ENCODE peak calls at places on chromosome 12, in four cellular contexts. X is AG09319, A is upper lobe of left lung, I is breast epithelium. D is an unnamed sample.

GRCh38 chr12:90826031-90826430 is 128.9 kb downstream of the CCER1 start:
- DNase-seq in X (no peak), A (no peak), I (no peak), D (no peak)

GRCh38 chr12:95412826-95413311 is 61.1 kb upstream of the METAP2 start:
- DNase-seq in X (peak; percentile 99), A (no peak), I (no peak), D (no peak)

GRCh38 chr12:77339610-77340009 is 274.2 kb upstream of the E2F7 start:
- DNase-seq in X (peak; percentile 36), A (no peak), I (no peak), D (no peak)

GRCh38 chr12:21026302-21026701 is 104.7 kb upstream of the SLCO1B1 start:
- DNase-seq in X (no peak), A (no peak), I (no peak), D (no peak)

GRCh38 chr12:64236549-64236948 is 14.5 kb upstream of the KICS2 start:
- DNase-seq in X (no peak), A (no peak), I (no peak), D (no peak)

GRCh38 chr12:81627336-81628189 is 131.6 kb downstream of the PPFIA2 start:
- DNase-seq in X (no peak), A (no peak), I (no peak), D (no peak)

GRCh38 chr12:3204143-3204542 is 127.0 kb downstream of the TSPAN9 start:
- DNase-seq in X (no peak), A (no peak), I (no peak), D (no peak)

GRCh38 chr12:124496584-124496983 is 70.8 kb downstream of the NCOR2 start:
- DNase-seq in X (no peak), A (no peak), I (no peak), D (no peak)

GRCh38 chr12:41254546-41254945 is 66.4 kb downstream of the PDZRN4 start:
- DNase-seq in X (no peak), A (no peak), I (no peak), D (no peak)

GRCh38 chr12:123122649-123123048 is 28.2 kb downstream of the PITPNM2 start:
- DNase-seq in X (no peak), A (no peak), I (no peak), D (no peak)

GRCh38 chr12:123121670-123122069 is 29.2 kb downstream of the PITPNM2 start:
- DNase-seq in X (no peak), A (no peak), I (no peak), D (no peak)

GRCh38 chr12:123131291-123131831 is 19.5 kb downstream of the PITPNM2 start:
- DNase-seq in X (no peak), A (no peak), I (peak; percentile 56), D (no peak)

GRCh38 chr12:123129651-123130050 is 21.2 kb downstream of the PITPNM2 start:
- DNase-seq in X (no peak), A (no peak), I (no peak), D (no peak)

DNA sequence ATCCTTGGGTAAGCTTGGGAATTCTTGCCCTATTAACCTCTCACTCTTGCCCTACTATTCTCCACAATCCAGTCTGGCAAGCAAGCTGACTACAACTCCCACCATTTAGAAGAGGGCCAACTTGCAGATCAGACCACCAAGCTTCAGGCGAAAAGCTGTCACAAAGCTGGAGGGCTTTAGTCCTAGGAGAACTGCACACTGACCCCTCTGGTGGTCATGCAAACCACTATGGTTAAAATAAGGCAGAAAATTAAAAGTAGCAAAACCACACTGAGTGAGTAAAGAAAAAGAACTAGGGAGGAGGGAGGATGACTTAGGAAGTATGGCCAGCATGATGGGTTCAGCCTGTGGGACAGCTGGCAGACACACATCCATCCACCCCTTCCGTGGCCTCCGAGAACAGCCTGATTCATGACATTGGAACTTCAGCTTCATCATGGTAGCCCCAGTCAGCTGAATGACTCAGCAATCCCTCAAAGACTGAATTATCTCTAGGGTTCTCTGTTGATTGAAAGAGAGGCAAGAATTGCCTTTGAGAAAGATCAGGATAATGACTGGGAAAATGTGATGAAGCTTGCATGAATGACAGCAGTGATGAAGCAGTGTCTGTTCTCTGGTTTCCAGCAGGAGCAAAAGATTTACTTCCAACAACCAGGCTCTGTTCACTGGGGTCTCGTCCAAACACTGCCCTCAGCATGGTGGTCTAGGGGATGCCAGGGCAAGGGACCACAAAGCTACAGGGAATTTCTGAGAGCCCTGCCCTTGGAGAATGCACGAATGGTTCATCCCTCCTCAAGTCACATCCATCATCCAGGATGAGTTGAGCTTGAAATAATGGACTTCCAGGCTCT is 24.4 kb downstream of the PITPNM2 start:
- DNase-seq in X (peak; percentile 92), A (no peak), I (no peak), D (no peak)
- TF ChIP-seq CTCF in X (peak; percentile 42), A (no peak), I (no peak), D (no peak)

DNA sequence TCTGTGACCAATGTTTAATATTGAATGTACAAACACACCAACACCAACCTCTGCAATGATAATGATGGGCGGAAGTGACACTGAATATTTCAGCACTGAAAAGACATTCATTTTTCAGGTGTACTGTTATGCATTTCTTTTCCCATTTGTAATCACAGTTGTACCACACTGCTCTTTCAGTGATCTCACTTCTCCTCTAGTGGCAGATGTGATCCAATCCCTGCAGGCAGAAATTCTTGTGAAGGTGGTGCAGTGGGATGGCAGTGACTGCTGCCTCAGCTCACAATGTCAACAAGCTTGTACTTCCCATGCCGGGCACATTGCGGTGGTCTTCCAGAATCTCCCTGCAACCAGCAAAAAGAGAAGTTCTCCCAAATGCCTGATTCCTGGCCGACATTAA is 23.0 kb upstream of the ERGIC2 start:
- DNase-seq in X (no peak), A (no peak), I (no peak), D (no peak)
- TF ChIP-seq CTCF in X (no peak), A (no peak), I (no peak), D (no peak)

DNA sequence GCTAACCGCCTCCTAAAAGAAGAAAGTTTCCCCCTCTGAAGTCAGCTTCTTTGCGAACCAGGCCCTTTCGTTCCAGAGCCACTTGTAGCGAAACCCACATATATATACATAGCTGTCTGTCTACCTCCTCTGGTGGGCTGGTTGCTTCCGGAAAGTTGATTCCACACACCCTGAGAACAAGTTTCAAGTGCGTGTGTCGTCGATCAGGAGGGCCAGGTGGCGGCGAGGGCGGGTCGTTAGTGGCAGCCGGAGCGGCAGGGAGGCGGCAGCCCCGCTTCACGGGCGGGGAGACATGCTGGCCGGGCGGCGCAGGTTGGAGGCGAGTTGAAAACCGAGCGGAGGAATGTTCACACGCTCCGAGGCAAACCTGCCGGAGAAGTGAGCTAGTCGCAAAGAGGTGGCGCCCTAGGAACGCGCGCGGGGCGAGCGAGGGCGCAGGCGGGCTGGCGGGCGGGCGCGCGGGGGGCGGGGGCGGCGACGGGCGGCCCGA is 2.6 kb downstream of the PTHLH start:
- DNase-seq in X (no peak), A (peak; percentile 89), I (peak; percentile 76), D (no peak)
- TF ChIP-seq CTCF in X (peak; percentile 15), A (no peak), I (no peak), D (no peak)

GRCh38 chr12:8689606-8690175 is 8.1 kb upstream of the RIMKLB start:
- DNase-seq in X (no peak), A (no peak), I (no peak), D (no peak)

GRCh38 chr12:8692573-8692972 is 5.2 kb upstream of the RIMKLB start:
- DNase-seq in X (no peak), A (no peak), I (peak; percentile 33), D (no peak)

DNA sequence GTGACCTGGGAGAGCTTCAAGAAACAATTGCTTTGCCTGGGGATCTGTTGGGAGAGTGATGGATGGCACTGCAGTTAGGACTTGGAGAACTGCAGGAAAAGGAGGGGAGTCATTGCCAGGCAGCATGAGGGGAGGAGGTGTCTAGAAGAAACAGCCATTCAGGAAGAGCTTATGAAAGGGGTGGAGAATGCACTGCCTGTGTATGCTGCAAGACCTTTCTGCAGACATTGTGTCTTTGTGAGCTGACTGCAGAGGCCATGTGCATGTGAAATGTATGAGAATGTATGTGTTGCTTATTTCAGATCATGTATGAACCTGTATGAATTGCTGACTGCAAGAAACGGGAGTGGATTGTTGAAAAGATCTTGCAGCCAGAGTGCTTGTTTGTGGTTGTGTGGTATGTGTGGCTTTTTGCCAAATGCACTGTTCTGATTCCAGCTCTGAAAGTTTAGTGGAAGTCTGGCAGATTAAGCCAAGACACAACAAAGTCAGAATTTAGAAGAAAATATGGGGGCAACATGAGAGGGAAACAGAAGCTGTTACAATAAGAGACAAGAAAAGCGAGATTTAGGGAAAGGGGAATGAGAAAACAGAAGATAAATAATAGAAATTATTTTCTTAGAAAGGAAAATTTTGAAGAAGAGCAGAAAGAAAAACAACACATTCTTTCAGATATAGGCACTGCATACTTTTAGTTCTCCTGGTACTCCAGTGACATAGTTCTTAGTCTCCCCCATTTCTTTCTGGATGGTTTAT is 9.8 kb upstream of the RIMKLB start:
- DNase-seq in X (peak; percentile 54), A (no peak), I (peak; percentile 64), D (no peak)
- TF ChIP-seq CTCF in X (no peak), A (no peak), I (no peak), D (no peak)

GRCh38 chr12:122413516-122414404 is 8.7 kb downstream of the CLIP1 start:
- DNase-seq in X (no peak), A (no peak), I (no peak), D (no peak)
- TF ChIP-seq CTCF in X (no peak), A (no peak), I (no peak), D (no peak)

DNA sequence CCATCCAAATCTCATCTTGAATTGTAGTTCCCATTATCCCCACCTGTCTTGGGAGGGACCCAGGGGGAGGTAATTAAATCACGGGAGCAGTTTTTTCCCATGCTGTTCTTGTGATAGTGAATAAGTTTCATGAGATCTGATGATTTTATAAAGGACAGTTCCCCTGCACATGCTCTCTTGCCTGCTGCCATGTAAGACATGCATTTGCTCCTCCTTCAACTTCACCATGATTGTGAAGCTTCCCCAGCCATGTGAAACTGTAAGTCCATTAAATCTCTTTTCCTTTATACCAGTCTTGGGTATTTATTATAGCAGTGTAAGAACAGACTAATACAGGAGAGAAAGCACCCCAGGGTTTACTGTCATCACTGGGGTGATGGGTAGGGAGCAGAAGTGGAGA is 220.4 kb upstream of the NUDT4 start:
- DNase-seq in X (no peak), A (no peak), I (no peak), D (no peak)
- TF ChIP-seq CTCF in X (no peak), A (no peak), I (no peak), D (no peak)

GRCh38 chr12:53230971-53231858 is 794 bp downstream of the RARG start:
- DNase-seq in X (no peak), A (no peak), I (no peak), D (no peak)
- TF ChIP-seq CTCF in X (peak; percentile 7), A (no peak), I (no peak), D (no peak)

DNA sequence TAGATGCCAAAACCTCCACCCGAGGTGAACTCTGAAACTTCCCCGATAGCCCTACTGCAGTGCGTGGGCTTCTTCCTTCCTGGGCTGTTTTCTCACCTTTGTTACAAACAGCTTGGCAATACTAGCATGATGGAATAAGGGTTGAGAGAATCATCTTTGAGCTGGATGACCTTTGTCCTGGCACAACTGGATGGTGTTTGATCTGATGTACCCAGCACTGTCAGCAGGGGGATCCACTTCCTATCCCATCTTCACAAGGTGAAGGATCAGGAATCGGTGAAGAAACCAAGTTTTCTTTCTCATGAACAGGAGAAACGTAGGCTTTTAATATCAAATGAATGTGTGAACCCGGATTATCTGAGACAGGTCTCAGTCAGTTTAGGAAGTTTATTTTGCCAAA is 19.5 kb upstream of the LRRC10 start:
- DNase-seq in X (no peak), A (no peak), I (no peak), D (no peak)
- TF ChIP-seq CTCF in X (peak; percentile 15), A (no peak), I (no peak), D (no peak)

GRCh38 chr12:15899282-15899870 is 11.8 kb upstream of the DERA start:
- DNase-seq in X (no peak), A (no peak), I (no peak), D (no peak)
- TF ChIP-seq CTCF in X (peak; percentile 56), A (peak; percentile 51), I (no peak), D (peak; percentile 93)

D was measured in natural killer cell.